ENCODE peak calls at places on chromosomes 12 and 14, in four cellular contexts. U is hippocampal formation, I is GM23338, Z is aorta. C is an unnamed sample.
A peak's percentile ranks its signal among the peaks of the same experiment; 100 is the strongest.

GRCh38 chr12:63294327-63294632 is 143.3 kb upstream of the AVPR1A start:
- DNase-seq in U (no peak), I (no peak), Z (no peak), C (no peak)

GRCh38 chr14:72929316-72930080 is 3.2 kb downstream of the DCAF4 start:
- DNase-seq in U (no peak), I (no peak), Z (no peak), C (no peak)

GRCh38 chr12:54389139-54389508 is 4.6 kb upstream of the ZNF385A start:
- DNase-seq in U (no peak), I (no peak), Z (no peak), C (no peak)

GRCh38 chr14:100103261-100104005 is 38.2 kb downstream of the EVL start:
- DNase-seq in U (no peak), I (no peak), Z (no peak), C (no peak)

GRCh38 chr12:124597041-124597440 is 29.6 kb upstream of the NCOR2 start:
- DNase-seq in U (no peak), I (no peak), Z (no peak), C (no peak)

GRCh38 chr14:88551936-88552565 is 2.8 kb downstream of the PTPN21 start:
- DNase-seq in U (no peak), I (peak; percentile 57), Z (no peak), C (peak; percentile 43)

GRCh38 chr14:23006544-23007419 is 3.2 kb downstream of the C14orf93 start:
- DNase-seq in U (peak; percentile 97), I (peak; percentile 98), Z (peak; percentile 98), C (peak; percentile 97)

GRCh38 chr14:42806909-42807315 is 1200.2 kb downstream of the LRFN5 start:
- DNase-seq in U (no peak), I (no peak), Z (no peak), C (no peak)

GRCh38 chr12:112126916-112127315 is 1.6 kb downstream of the TRAFD1 start:
- DNase-seq in U (no peak), I (no peak), Z (no peak), C (no peak)

GRCh38 chr12:77888611-77889010 is 57.9 kb downstream of the NAV3 start:
- DNase-seq in U (no peak), I (no peak), Z (no peak), C (no peak)

GRCh38 chr12:26091837-26092236 is 33.0 kb downstream of the BHLHE41 start:
- DNase-seq in U (peak; percentile 29), I (peak; percentile 67), Z (no peak), C (no peak)

GRCh38 chr12:1373887-1374286 is 220.5 kb downstream of the FBXL14 start:
- DNase-seq in U (no peak), I (no peak), Z (no peak), C (no peak)

GRCh38 chr14:100230361-100230760 is 8.6 kb upstream of the YY1 start:
- DNase-seq in U (no peak), I (no peak), Z (no peak), C (no peak)

GRCh38 chr12:75656210-75656609 is 144.8 kb upstream of the KRR1 start:
- DNase-seq in U (no peak), I (no peak), Z (no peak), C (no peak)

GRCh38 chr14:70029296-70030132 is 150.3 kb downstream of the SMOC1 start:
- DNase-seq in U (no peak), I (no peak), Z (no peak), C (no peak)

GRCh38 chr14:89740241-89740640 is 214.3 kb downstream of the EFCAB11 start:
- DNase-seq in U (no peak), I (no peak), Z (no peak), C (no peak)

GRCh38 chr12:47757360-47757839 is 1.3 kb downstream of the RAPGEF3 start:
- DNase-seq in U (peak; percentile 56), I (no peak), Z (no peak), C (no peak)

GRCh38 chr14:21626491-21627230 is 8.1 kb downstream of the OR10G2 start:
- DNase-seq in U (no peak), I (no peak), Z (no peak), C (no peak)

GRCh38 chr14:80275208-80275850 is 64.0 kb upstream of the DIO2 start:
- DNase-seq in U (no peak), I (no peak), Z (no peak), C (no peak)

GRCh38 chr12:89448951-89449371 is 75.6 kb downstream of the GALNT4 start:
- DNase-seq in U (no peak), I (no peak), Z (no peak), C (no peak)

C was measured in dorsolateral prefrontal cortex.